ENCODE peak calls at places on chromosome 1, in seven cellular contexts. One of them, this sample, is unnamed.

GRCh38 chr1:110003747-110004428 is 19.3 kb downstream of the AHCYL1 start:
- DNase-seq in Calu3: peak
- DNase-seq in activated CD4-positive, alpha-beta T cell treated with anti-CD3 and anti-CD28 coated beads for 24 hours: peak
- DNase-seq in HFF-Myc: peak
- DNase-seq in kidney glomerular epithelial cell: peak
- DNase-seq in hepatic stellate cell: peak
- DNase-seq in WERI-Rb-1: peak
- DNase-seq in this sample: peak

GRCh38 chr1:16111771-16112557 is 38.5 kb upstream of the FAM131C start:
- DNase-seq in Calu3: no peak
- DNase-seq in activated CD4-positive, alpha-beta T cell treated with anti-CD3 and anti-CD28 coated beads for 24 hours: no peak
- DNase-seq in HFF-Myc: no peak
- DNase-seq in kidney glomerular epithelial cell: peak
- DNase-seq in hepatic stellate cell: peak
- DNase-seq in WERI-Rb-1: peak
- DNase-seq in this sample: no peak

GRCh38 chr1:114094303-114094663 is 59.4 kb downstream of the SYT6 start:
- DNase-seq in Calu3: no peak
- DNase-seq in activated CD4-positive, alpha-beta T cell treated with anti-CD3 and anti-CD28 coated beads for 24 hours: no peak
- DNase-seq in HFF-Myc: no peak
- DNase-seq in kidney glomerular epithelial cell: no peak
- DNase-seq in hepatic stellate cell: no peak
- DNase-seq in WERI-Rb-1: no peak
- DNase-seq in this sample: no peak

GRCh38 chr1:92476071-92476607 is 10.6 kb downstream of the GFI1 start:
- DNase-seq in Calu3: no peak
- DNase-seq in activated CD4-positive, alpha-beta T cell treated with anti-CD3 and anti-CD28 coated beads for 24 hours: no peak
- DNase-seq in HFF-Myc: no peak
- DNase-seq in kidney glomerular epithelial cell: no peak
- DNase-seq in hepatic stellate cell: no peak
- DNase-seq in WERI-Rb-1: no peak
- DNase-seq in this sample: peak

GRCh38 chr1:3906672-3907020 is 6.6 kb upstream of the C1orf174 start:
- DNase-seq in Calu3: no peak
- DNase-seq in activated CD4-positive, alpha-beta T cell treated with anti-CD3 and anti-CD28 coated beads for 24 hours: no peak
- DNase-seq in HFF-Myc: no peak
- DNase-seq in kidney glomerular epithelial cell: no peak
- DNase-seq in hepatic stellate cell: no peak
- DNase-seq in WERI-Rb-1: no peak
- DNase-seq in this sample: no peak

GRCh38 chr1:17829579-17829978 is 74.4 kb downstream of the ACTL8 start:
- DNase-seq in Calu3: no peak
- DNase-seq in activated CD4-positive, alpha-beta T cell treated with anti-CD3 and anti-CD28 coated beads for 24 hours: no peak
- DNase-seq in HFF-Myc: no peak
- DNase-seq in kidney glomerular epithelial cell: no peak
- DNase-seq in hepatic stellate cell: no peak
- DNase-seq in WERI-Rb-1: no peak
- DNase-seq in this sample: no peak

GRCh38 chr1:248873993-248874671 is 15.2 kb upstream of the ZNF692 start:
- DNase-seq in Calu3: peak
- DNase-seq in activated CD4-positive, alpha-beta T cell treated with anti-CD3 and anti-CD28 coated beads for 24 hours: peak
- DNase-seq in HFF-Myc: peak
- DNase-seq in kidney glomerular epithelial cell: peak
- DNase-seq in hepatic stellate cell: peak
- DNase-seq in WERI-Rb-1: peak
- DNase-seq in this sample: peak

GRCh38 chr1:69568435-69569280 is 936 bp downstream of the LRRC7 start:
- DNase-seq in Calu3: no peak
- DNase-seq in activated CD4-positive, alpha-beta T cell treated with anti-CD3 and anti-CD28 coated beads for 24 hours: no peak
- DNase-seq in HFF-Myc: no peak
- DNase-seq in kidney glomerular epithelial cell: no peak
- DNase-seq in hepatic stellate cell: no peak
- DNase-seq in WERI-Rb-1: no peak
- DNase-seq in this sample: no peak

GRCh38 chr1:98344726-98345125 is 316.8 kb upstream of the SNX7 start:
- DNase-seq in Calu3: no peak
- DNase-seq in activated CD4-positive, alpha-beta T cell treated with anti-CD3 and anti-CD28 coated beads for 24 hours: no peak
- DNase-seq in HFF-Myc: no peak
- DNase-seq in kidney glomerular epithelial cell: no peak
- DNase-seq in hepatic stellate cell: no peak
- DNase-seq in WERI-Rb-1: no peak
- DNase-seq in this sample: no peak

GRCh38 chr1:192225266-192225665 is 67.0 kb downstream of the RGS18 start:
- DNase-seq in Calu3: no peak
- DNase-seq in activated CD4-positive, alpha-beta T cell treated with anti-CD3 and anti-CD28 coated beads for 24 hours: no peak
- DNase-seq in HFF-Myc: no peak
- DNase-seq in kidney glomerular epithelial cell: no peak
- DNase-seq in hepatic stellate cell: no peak
- DNase-seq in WERI-Rb-1: no peak
- DNase-seq in this sample: no peak

GRCh38 chr1:37449936-37450335 is 24.4 kb upstream of the ZC3H12A start:
- DNase-seq in Calu3: no peak
- DNase-seq in activated CD4-positive, alpha-beta T cell treated with anti-CD3 and anti-CD28 coated beads for 24 hours: peak
- DNase-seq in HFF-Myc: no peak
- DNase-seq in kidney glomerular epithelial cell: no peak
- DNase-seq in hepatic stellate cell: no peak
- DNase-seq in WERI-Rb-1: no peak
- DNase-seq in this sample: no peak

GRCh38 chr1:109613396-109614147 is 5.8 kb downstream of the GNAT2 start:
- DNase-seq in Calu3: no peak
- DNase-seq in activated CD4-positive, alpha-beta T cell treated with anti-CD3 and anti-CD28 coated beads for 24 hours: no peak
- DNase-seq in HFF-Myc: no peak
- DNase-seq in kidney glomerular epithelial cell: no peak
- DNase-seq in hepatic stellate cell: no peak
- DNase-seq in WERI-Rb-1: peak
- DNase-seq in this sample: no peak

GRCh38 chr1:201251851-201252430 is 31.4 kb upstream of the PKP1 start:
- DNase-seq in Calu3: no peak
- DNase-seq in activated CD4-positive, alpha-beta T cell treated with anti-CD3 and anti-CD28 coated beads for 24 hours: no peak
- DNase-seq in HFF-Myc: no peak
- DNase-seq in kidney glomerular epithelial cell: no peak
- DNase-seq in hepatic stellate cell: no peak
- DNase-seq in WERI-Rb-1: peak
- DNase-seq in this sample: no peak

GRCh38 chr1:64745181-64745985 is 508 bp downstream of the RAVER2 start:
- DNase-seq in Calu3: peak
- DNase-seq in activated CD4-positive, alpha-beta T cell treated with anti-CD3 and anti-CD28 coated beads for 24 hours: no peak
- DNase-seq in HFF-Myc: peak
- DNase-seq in kidney glomerular epithelial cell: no peak
- DNase-seq in hepatic stellate cell: peak
- DNase-seq in WERI-Rb-1: peak
- DNase-seq in this sample: peak

GRCh38 chr1:55375617-55376258 is 160.6 kb upstream of the USP24 start:
- DNase-seq in Calu3: peak
- DNase-seq in activated CD4-positive, alpha-beta T cell treated with anti-CD3 and anti-CD28 coated beads for 24 hours: peak
- DNase-seq in HFF-Myc: peak
- DNase-seq in kidney glomerular epithelial cell: peak
- DNase-seq in hepatic stellate cell: peak
- DNase-seq in WERI-Rb-1: peak
- DNase-seq in this sample: peak